ENCODE peak calls at places on chromosomes 5 and 9, in eight cellular contexts. One of them, this sample, is unnamed.

GRCh38 chr5:34691326-34691725 is 35.2 kb downstream of the RAI14 start:
- DNase-seq in fibroblast of lung: no peak
- DNase-seq in AG04450: no peak
- DNase-seq in Peyer's patch: no peak
- DNase-seq in CD4-positive, alpha-beta T cell: no peak
- DNase-seq in breast epithelium: no peak
- DNase-seq in left lung: no peak
- DNase-seq in adrenal gland: peak
- DNase-seq in this sample: peak

GRCh38 chr9:121773286-121773953 is 122.0 kb downstream of the DAB2IP start:
- DNase-seq in Peyer's patch: no peak
- DNase-seq in AG04450: no peak
- DNase-seq in left lung: peak
- DNase-seq in CD4-positive, alpha-beta T cell: peak
- DNase-seq in fibroblast of lung: no peak
- DNase-seq in adrenal gland: no peak
- DNase-seq in breast epithelium: peak
- DNase-seq in this sample: no peak

GRCh38 chr5:66689522-66690220 is 93.5 kb downstream of the MAST4 start:
- DNase-seq in breast epithelium: no peak
- DNase-seq in fibroblast of lung: no peak
- DNase-seq in CD4-positive, alpha-beta T cell: no peak
- DNase-seq in AG04450: no peak
- DNase-seq in adrenal gland: no peak
- DNase-seq in left lung: no peak
- DNase-seq in Peyer's patch: no peak
- DNase-seq in this sample: no peak

GRCh38 chr5:149823350-149823749 is 93.2 kb downstream of the PPARGC1B start:
- DNase-seq in left lung: no peak
- DNase-seq in adrenal gland: no peak
- DNase-seq in AG04450: no peak
- DNase-seq in breast epithelium: no peak
- DNase-seq in CD4-positive, alpha-beta T cell: no peak
- DNase-seq in fibroblast of lung: no peak
- DNase-seq in Peyer's patch: no peak
- DNase-seq in this sample: no peak

GRCh38 chr5:66247176-66247960 is 103.3 kb downstream of the SREK1 start:
- DNase-seq in fibroblast of lung: peak
- DNase-seq in adrenal gland: no peak
- DNase-seq in AG04450: peak
- DNase-seq in left lung: no peak
- DNase-seq in CD4-positive, alpha-beta T cell: no peak
- DNase-seq in breast epithelium: no peak
- DNase-seq in Peyer's patch: no peak
- DNase-seq in this sample: peak

GRCh38 chr9:4567601-4568000 is 77.3 kb downstream of the SLC1A1 start:
- DNase-seq in fibroblast of lung: no peak
- DNase-seq in AG04450: no peak
- DNase-seq in left lung: no peak
- DNase-seq in adrenal gland: no peak
- DNase-seq in CD4-positive, alpha-beta T cell: no peak
- DNase-seq in Peyer's patch: no peak
- DNase-seq in breast epithelium: no peak
- DNase-seq in this sample: no peak

GRCh38 chr5:370311-370958 is 48.9 kb downstream of the AHRR start:
- DNase-seq in AG04450: no peak
- DNase-seq in adrenal gland: peak
- DNase-seq in left lung: no peak
- DNase-seq in fibroblast of lung: no peak
- DNase-seq in Peyer's patch: peak
- DNase-seq in CD4-positive, alpha-beta T cell: no peak
- DNase-seq in breast epithelium: no peak
- DNase-seq in this sample: no peak

GRCh38 chr5:142491260-142491659 is 166.4 kb upstream of the SPRY4 start:
- DNase-seq in CD4-positive, alpha-beta T cell: no peak
- DNase-seq in left lung: no peak
- DNase-seq in AG04450: no peak
- DNase-seq in breast epithelium: no peak
- DNase-seq in adrenal gland: no peak
- DNase-seq in fibroblast of lung: no peak
- DNase-seq in Peyer's patch: no peak
- DNase-seq in this sample: no peak

GRCh38 chr5:132389453-132390286 is 20.2 kb downstream of the SLC22A5 start:
- DNase-seq in adrenal gland: no peak
- DNase-seq in left lung: peak
- DNase-seq in Peyer's patch: peak
- DNase-seq in fibroblast of lung: peak
- DNase-seq in CD4-positive, alpha-beta T cell: no peak
- DNase-seq in AG04450: peak
- DNase-seq in breast epithelium: peak
- DNase-seq in this sample: peak

GRCh38 chr5:57700072-57700471 is 217.5 kb upstream of the ACTBL2 start:
- DNase-seq in CD4-positive, alpha-beta T cell: no peak
- DNase-seq in adrenal gland: no peak
- DNase-seq in AG04450: no peak
- DNase-seq in left lung: no peak
- DNase-seq in breast epithelium: no peak
- DNase-seq in Peyer's patch: no peak
- DNase-seq in fibroblast of lung: no peak
- DNase-seq in this sample: no peak

GRCh38 chr5:146986469-146986868 is 107.9 kb upstream of the PPP2R2B start:
- DNase-seq in adrenal gland: no peak
- DNase-seq in fibroblast of lung: no peak
- DNase-seq in Peyer's patch: no peak
- DNase-seq in CD4-positive, alpha-beta T cell: no peak
- DNase-seq in AG04450: no peak
- DNase-seq in breast epithelium: no peak
- DNase-seq in left lung: no peak
- DNase-seq in this sample: no peak

GRCh38 chr5:78547731-78548189 is 100.8 kb downstream of the LHFPL2 start:
- DNase-seq in breast epithelium: no peak
- DNase-seq in AG04450: no peak
- DNase-seq in adrenal gland: peak
- DNase-seq in CD4-positive, alpha-beta T cell: no peak
- DNase-seq in left lung: peak
- DNase-seq in Peyer's patch: peak
- DNase-seq in fibroblast of lung: peak
- DNase-seq in this sample: peak

GRCh38 chr5:95842955-95843544 is 20.5 kb upstream of the GLRX start:
- DNase-seq in Peyer's patch: peak
- DNase-seq in fibroblast of lung: peak
- DNase-seq in AG04450: no peak
- DNase-seq in left lung: peak
- DNase-seq in breast epithelium: no peak
- DNase-seq in CD4-positive, alpha-beta T cell: peak
- DNase-seq in adrenal gland: peak
- DNase-seq in this sample: peak

GRCh38 chr9:12817702-12818101 is 42.9 kb downstream of the LURAP1L start:
- DNase-seq in CD4-positive, alpha-beta T cell: no peak
- DNase-seq in left lung: peak
- DNase-seq in adrenal gland: peak
- DNase-seq in AG04450: no peak
- DNase-seq in breast epithelium: no peak
- DNase-seq in Peyer's patch: peak
- DNase-seq in fibroblast of lung: peak
- DNase-seq in this sample: peak

GRCh38 chr9:120925535-120926396 is 830 bp downstream of the TRAF1 start:
- DNase-seq in fibroblast of lung: peak
- DNase-seq in Peyer's patch: peak
- DNase-seq in breast epithelium: no peak
- DNase-seq in CD4-positive, alpha-beta T cell: peak
- DNase-seq in AG04450: peak
- DNase-seq in adrenal gland: peak
- DNase-seq in left lung: peak
- DNase-seq in this sample: peak

GRCh38 chr9:15306068-15306756 is 804 bp downstream of the TTC39B start:
- DNase-seq in AG04450: no peak
- DNase-seq in CD4-positive, alpha-beta T cell: peak
- DNase-seq in fibroblast of lung: peak
- DNase-seq in breast epithelium: peak
- DNase-seq in adrenal gland: peak
- DNase-seq in Peyer's patch: peak
- DNase-seq in left lung: peak
- DNase-seq in this sample: peak

GRCh38 chr9:70429899-70430298 is 15.4 kb upstream of the KLF9 start:
- DNase-seq in CD4-positive, alpha-beta T cell: no peak
- DNase-seq in fibroblast of lung: no peak
- DNase-seq in AG04450: no peak
- DNase-seq in Peyer's patch: no peak
- DNase-seq in adrenal gland: peak
- DNase-seq in left lung: no peak
- DNase-seq in breast epithelium: no peak
- DNase-seq in this sample: no peak

GRCh38 chr5:140827704-140828401 is at the start of gene PCDHA6:
- DNase-seq in fibroblast of lung: no peak
- DNase-seq in CD4-positive, alpha-beta T cell: no peak
- DNase-seq in breast epithelium: no peak
- DNase-seq in left lung: no peak
- DNase-seq in Peyer's patch: no peak
- DNase-seq in adrenal gland: no peak
- DNase-seq in AG04450: no peak
- DNase-seq in this sample: no peak

GRCh38 chr5:131634666-131634995 is 398 bp downstream of the RAPGEF6 start:
- DNase-seq in fibroblast of lung: peak
- DNase-seq in breast epithelium: no peak
- DNase-seq in AG04450: no peak
- DNase-seq in Peyer's patch: peak
- DNase-seq in left lung: peak
- DNase-seq in adrenal gland: no peak
- DNase-seq in CD4-positive, alpha-beta T cell: peak
- DNase-seq in this sample: peak

GRCh38 chr5:10343486-10343885 is 10.0 kb upstream of the MARCHF6 start:
- DNase-seq in adrenal gland: no peak
- DNase-seq in Peyer's patch: no peak
- DNase-seq in AG04450: no peak
- DNase-seq in CD4-positive, alpha-beta T cell: no peak
- DNase-seq in fibroblast of lung: no peak
- DNase-seq in left lung: no peak
- DNase-seq in breast epithelium: no peak
- DNase-seq in this sample: no peak

GRCh38 chr5:50745221-50745620 is 78.8 kb downstream of the PARP8 start:
- DNase-seq in breast epithelium: no peak
- DNase-seq in Peyer's patch: no peak
- DNase-seq in CD4-positive, alpha-beta T cell: no peak
- DNase-seq in adrenal gland: no peak
- DNase-seq in AG04450: no peak
- DNase-seq in left lung: no peak
- DNase-seq in fibroblast of lung: no peak
- DNase-seq in this sample: no peak

GRCh38 chr5:95543017-95543705 is 11.6 kb downstream of the SKIC3 start:
- DNase-seq in breast epithelium: no peak
- DNase-seq in fibroblast of lung: peak
- DNase-seq in CD4-positive, alpha-beta T cell: no peak
- DNase-seq in left lung: no peak
- DNase-seq in AG04450: no peak
- DNase-seq in adrenal gland: no peak
- DNase-seq in Peyer's patch: no peak
- DNase-seq in this sample: no peak

GRCh38 chr9:23526806-23527205 is 299.2 kb downstream of the ELAVL2 start:
- DNase-seq in adrenal gland: no peak
- DNase-seq in Peyer's patch: no peak
- DNase-seq in CD4-positive, alpha-beta T cell: no peak
- DNase-seq in fibroblast of lung: no peak
- DNase-seq in AG04450: no peak
- DNase-seq in breast epithelium: no peak
- DNase-seq in left lung: no peak
- DNase-seq in this sample: peak

GRCh38 chr5:112635276-112635675 is 102.4 kb upstream of the APC start:
- DNase-seq in AG04450: no peak
- DNase-seq in CD4-positive, alpha-beta T cell: no peak
- DNase-seq in breast epithelium: no peak
- DNase-seq in fibroblast of lung: no peak
- DNase-seq in Peyer's patch: no peak
- DNase-seq in adrenal gland: no peak
- DNase-seq in left lung: no peak
- DNase-seq in this sample: no peak

GRCh38 chr5:156981481-156981880 is 18.5 kb upstream of the TIMD4 start:
- DNase-seq in CD4-positive, alpha-beta T cell: no peak
- DNase-seq in AG04450: no peak
- DNase-seq in breast epithelium: no peak
- DNase-seq in left lung: no peak
- DNase-seq in fibroblast of lung: no peak
- DNase-seq in adrenal gland: no peak
- DNase-seq in Peyer's patch: no peak
- DNase-seq in this sample: no peak

GRCh38 chr5:137234973-137235943 is 263.9 kb downstream of the SPOCK1 start:
- DNase-seq in CD4-positive, alpha-beta T cell: no peak
- DNase-seq in fibroblast of lung: no peak
- DNase-seq in left lung: no peak
- DNase-seq in AG04450: no peak
- DNase-seq in breast epithelium: no peak
- DNase-seq in adrenal gland: no peak
- DNase-seq in Peyer's patch: no peak
- DNase-seq in this sample: peak
- TF ChIP-seq CTCF in CD4-positive, alpha-beta T cell: no peak
- TF ChIP-seq CTCF in fibroblast of lung: no peak
- TF ChIP-seq CTCF in left lung: no peak
- TF ChIP-seq CTCF in AG04450: no peak
- TF ChIP-seq CTCF in breast epithelium: no peak
- TF ChIP-seq CTCF in adrenal gland: no peak
- TF ChIP-seq CTCF in Peyer's patch: no peak
- TF ChIP-seq CTCF in this sample: peak

GRCh38 chr5:171131499-171131898 is 177.5 kb upstream of the TLX3 start:
- DNase-seq in left lung: no peak
- DNase-seq in AG04450: no peak
- DNase-seq in breast epithelium: no peak
- DNase-seq in fibroblast of lung: no peak
- DNase-seq in CD4-positive, alpha-beta T cell: no peak
- DNase-seq in Peyer's patch: no peak
- DNase-seq in adrenal gland: no peak
- DNase-seq in this sample: peak
- H3K27ac ChIP-seq in left lung: no peak
- H3K27ac ChIP-seq in AG04450: no peak
- H3K27ac ChIP-seq in breast epithelium: no peak
- H3K27ac ChIP-seq in fibroblast of lung: no peak
- H3K27ac ChIP-seq in CD4-positive, alpha-beta T cell: no peak
- H3K27ac ChIP-seq in Peyer's patch: no peak
- H3K27ac ChIP-seq in adrenal gland: no peak
- H3K27ac ChIP-seq in this sample: no peak

GRCh38 chr9:19138084-19138483 is 10.8 kb upstream of the PLIN2 start:
- DNase-seq in breast epithelium: no peak
- DNase-seq in adrenal gland: no peak
- DNase-seq in Peyer's patch: no peak
- DNase-seq in left lung: no peak
- DNase-seq in CD4-positive, alpha-beta T cell: no peak
- DNase-seq in fibroblast of lung: no peak
- DNase-seq in AG04450: no peak
- DNase-seq in this sample: peak
- TF ChIP-seq CTCF in breast epithelium: no peak
- TF ChIP-seq CTCF in adrenal gland: no peak
- TF ChIP-seq CTCF in Peyer's patch: no peak
- TF ChIP-seq CTCF in left lung: no peak
- TF ChIP-seq CTCF in CD4-positive, alpha-beta T cell: no peak
- TF ChIP-seq CTCF in fibroblast of lung: no peak
- TF ChIP-seq CTCF in AG04450: no peak
- TF ChIP-seq CTCF in this sample: no peak

DNA sequence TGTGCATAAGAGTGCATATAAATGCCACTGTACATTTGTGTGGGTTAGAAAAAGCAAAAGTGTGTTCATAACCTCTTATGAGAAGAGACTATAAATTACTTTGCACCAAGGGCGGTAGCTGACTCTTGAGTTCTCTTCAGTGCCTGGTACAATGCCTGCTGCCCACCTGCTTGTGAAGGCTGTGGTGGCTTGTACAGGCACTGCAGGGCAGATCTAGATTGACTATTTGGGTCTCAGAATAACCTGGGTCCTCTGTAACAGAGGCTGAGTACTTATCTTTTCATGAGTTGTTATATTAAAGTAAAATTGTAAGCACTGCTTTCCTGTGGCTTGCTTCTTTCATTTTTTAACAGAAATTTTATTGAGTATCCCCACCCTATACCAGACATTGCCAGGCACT is 22.8 kb downstream of the LMNB1 start:
- DNase-seq in CD4-positive, alpha-beta T cell: no peak
- DNase-seq in fibroblast of lung: no peak
- DNase-seq in adrenal gland: no peak
- DNase-seq in AG04450: no peak
- DNase-seq in breast epithelium: no peak
- DNase-seq in Peyer's patch: no peak
- DNase-seq in left lung: no peak
- DNase-seq in this sample: no peak
- H3K27ac ChIP-seq in CD4-positive, alpha-beta T cell: no peak
- H3K27ac ChIP-seq in fibroblast of lung: no peak
- H3K27ac ChIP-seq in adrenal gland: no peak
- H3K27ac ChIP-seq in AG04450: no peak
- H3K27ac ChIP-seq in breast epithelium: no peak
- H3K27ac ChIP-seq in Peyer's patch: no peak
- H3K27ac ChIP-seq in left lung: no peak
- H3K27ac ChIP-seq in this sample: no peak